ENCODE peak calls at places on chromosomes 13 and 19, in five cellular contexts. J is Caco-2, E is heart right ventricle, T is SK-N-SH, R is right atrium auricular region. M is an unnamed sample.

GRCh38 chr13:114129649-114130062 is 2.8 kb downstream of the RASA3 start:
- DNase-seq in J (no peak), T (no peak), E (no peak), R (no peak), M (no peak)

GRCh38 chr19:40088299-40089047 is 2.3 kb downstream of the ZNF780A start:
- DNase-seq in E (no peak), T (no peak), R (no peak), J (no peak), M (no peak)

GRCh38 chr13:39840201-39840600 is 184.7 kb downstream of the COG6 start:
- DNase-seq in T (no peak), J (no peak), R (no peak), E (no peak), M (no peak)

GRCh38 chr19:12789098-12789903 is 2.0 kb upstream of the JUNB start:
- DNase-seq in R (no peak), T (no peak), E (no peak), J (no peak), M (no peak)

GRCh38 chr19:30071871-30072270 is 129.8 kb downstream of the URI1 start:
- DNase-seq in R (no peak), T (no peak), J (no peak), E (no peak), M (no peak)

GRCh38 chr19:38211206-38211605 is 12.8 kb downstream of the DPF1 start:
- DNase-seq in T (peak), R (no peak), J (no peak), E (no peak), M (no peak)

GRCh38 chr13:23087884-23088283 is 92.9 kb upstream of the SGCG start:
- DNase-seq in E (no peak), T (peak), J (peak), R (no peak), M (no peak)

GRCh38 chr13:107864543-107865460 is 350.5 kb downstream of the LIG4 start:
- DNase-seq in T (peak), E (no peak), J (no peak), R (no peak), M (no peak)

GRCh38 chr13:32075150-32075851 is 43.7 kb downstream of the FRY start:
- DNase-seq in E (no peak), R (no peak), J (no peak), T (no peak), M (no peak)

GRCh38 chr19:21901861-21902260 is 65.9 kb upstream of the ZNF43 start:
- DNase-seq in R (no peak), T (no peak), E (no peak), J (no peak), M (no peak)

GRCh38 chr19:13143135-13143534 is 7.0 kb downstream of the STX10 start:
- DNase-seq in J (no peak), R (no peak), E (no peak), T (no peak), M (no peak)

GRCh38 chr13:31029129-31029528 is 96.7 kb downstream of the TEX26 start:
- DNase-seq in J (no peak), R (no peak), E (no peak), T (peak), M (no peak)

GRCh38 chr19:45296365-45296764 is 26.3 kb downstream of the CKM start:
- DNase-seq in T (no peak), J (no peak), R (no peak), E (no peak), M (no peak)

GRCh38 chr19:11166281-11167142 is 10.9 kb upstream of the SPC24 start:
- DNase-seq in T (no peak), J (no peak), E (peak), R (peak), M (no peak)

GRCh38 chr19:40217921-40218890 is at the start of gene TTC9B:
- DNase-seq in T (peak), E (no peak), J (no peak), R (no peak), M (no peak)

GRCh38 chr13:30671271-30671815 is 53.6 kb downstream of the USPL1 start:
- DNase-seq in T (no peak), E (no peak), J (no peak), R (no peak), M (no peak)

GRCh38 chr19:18262917-18263316 is 11.3 kb downstream of the IQCN start:
- DNase-seq in R (no peak), T (no peak), J (no peak), E (no peak), M (no peak)

GRCh38 chr19:662207-662961 is 630 bp downstream of the RNF126 start:
- DNase-seq in T (peak), E (no peak), R (no peak), J (no peak), M (no peak)

GRCh38 chr19:41844601-41845000 is at the start of gene LYPD4:
- DNase-seq in R (no peak), T (peak), E (no peak), J (no peak), M (no peak)

GRCh38 chr19:43534811-43535761 is 2.1 kb downstream of the ZNF575 start:
- DNase-seq in R (peak), J (no peak), T (peak), E (peak), M (peak)

GRCh38 chr13:112443191-112444000 is 67.2 kb downstream of the SPACA7 start:
- DNase-seq in T (peak), R (peak), J (peak), E (no peak), M (peak)

GRCh38 chr19:38656171-38656981 is 8.9 kb downstream of the ACTN4 start:
- DNase-seq in J (no peak), T (no peak), R (no peak), E (no peak), M (no peak)

GRCh38 chr13:32041429-32041828 is 9.9 kb downstream of the FRY start:
- DNase-seq in T (no peak), J (no peak), E (no peak), R (no peak), M (no peak)

GRCh38 chr13:113805431-113806103 is 46.5 kb downstream of the TMEM255B start:
- DNase-seq in T (no peak), E (no peak), R (no peak), J (no peak), M (no peak)

GRCh38 chr13:96100457-96101220 is 10.7 kb downstream of the HS6ST3 start:
- DNase-seq in T (no peak), R (no peak), E (no peak), J (no peak), M (no peak)

GRCh38 chr19:39428309-39429112 is 7.2 kb downstream of the RPS16 start:
- DNase-seq in R (no peak), J (peak), T (no peak), E (peak), M (no peak)

GRCh38 chr13:110070511-110071120 is 236.3 kb downstream of the COL4A1 start:
- DNase-seq in J (no peak), R (no peak), E (no peak), T (no peak), M (no peak)

GRCh38 chr13:25783480-25784081 is 268.2 kb downstream of the SHISA2 start:
- DNase-seq in T (no peak), R (no peak), E (no peak), J (no peak), M (no peak)

GRCh38 chr19:24166055-24166454 is 79.1 kb downstream of the ZNF254 start:
- DNase-seq in E (no peak), T (no peak), R (no peak), J (no peak), M (no peak)

GRCh38 chr13:74077847-74078246 is 56.4 kb downstream of the KLF12 start:
- DNase-seq in J (no peak), R (no peak), T (no peak), E (no peak), M (no peak)
- H3K4me3 ChIP-seq in J (no peak), R (no peak), T (no peak), E (no peak), M (no peak)

DNA sequence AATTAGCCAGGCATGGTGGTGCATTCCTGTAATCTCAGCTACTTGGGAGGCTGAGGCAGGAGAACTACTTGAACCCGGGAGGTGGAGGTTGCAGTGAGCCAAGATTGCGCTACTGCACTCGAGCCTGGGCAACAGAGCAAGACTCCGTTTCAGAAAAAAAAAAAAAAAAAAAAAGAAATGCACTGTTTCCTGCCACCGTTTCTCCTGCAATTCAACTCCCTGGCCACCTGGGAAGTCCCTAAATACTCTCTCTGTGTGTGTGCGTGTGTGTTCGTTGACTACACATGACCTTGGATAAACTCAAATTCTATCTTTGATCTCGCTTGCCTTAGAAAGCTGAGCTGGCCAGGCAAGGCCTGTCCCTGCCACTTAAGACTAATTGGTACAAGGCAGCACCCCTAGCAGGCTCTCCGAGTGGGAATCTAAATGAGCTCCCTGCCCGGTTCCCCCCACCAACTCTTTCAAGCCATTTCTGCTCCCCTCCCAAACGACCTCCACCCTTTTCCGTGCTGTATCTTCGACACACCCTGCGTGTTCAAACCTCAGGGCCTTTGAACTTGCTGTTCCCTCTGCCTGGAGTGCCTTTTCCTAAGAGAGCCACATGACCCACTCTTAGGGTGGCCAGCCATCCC is 5.2 kb upstream of the BCAT2 start:
- DNase-seq in R (no peak), J (no peak), T (peak), E (no peak), M (no peak)
- TF ChIP-seq CTCF in R (no peak), J (no peak), T (no peak), E (no peak), M (no peak)

GRCh38 chr19:49387936-49388372 is at the start of gene KASH5:
- DNase-seq in J (peak), R (peak), T (peak), E (peak), M (peak)
- H3K4me3 ChIP-seq in J (peak), R (peak), T (peak), E (no peak), M (peak)

DNA sequence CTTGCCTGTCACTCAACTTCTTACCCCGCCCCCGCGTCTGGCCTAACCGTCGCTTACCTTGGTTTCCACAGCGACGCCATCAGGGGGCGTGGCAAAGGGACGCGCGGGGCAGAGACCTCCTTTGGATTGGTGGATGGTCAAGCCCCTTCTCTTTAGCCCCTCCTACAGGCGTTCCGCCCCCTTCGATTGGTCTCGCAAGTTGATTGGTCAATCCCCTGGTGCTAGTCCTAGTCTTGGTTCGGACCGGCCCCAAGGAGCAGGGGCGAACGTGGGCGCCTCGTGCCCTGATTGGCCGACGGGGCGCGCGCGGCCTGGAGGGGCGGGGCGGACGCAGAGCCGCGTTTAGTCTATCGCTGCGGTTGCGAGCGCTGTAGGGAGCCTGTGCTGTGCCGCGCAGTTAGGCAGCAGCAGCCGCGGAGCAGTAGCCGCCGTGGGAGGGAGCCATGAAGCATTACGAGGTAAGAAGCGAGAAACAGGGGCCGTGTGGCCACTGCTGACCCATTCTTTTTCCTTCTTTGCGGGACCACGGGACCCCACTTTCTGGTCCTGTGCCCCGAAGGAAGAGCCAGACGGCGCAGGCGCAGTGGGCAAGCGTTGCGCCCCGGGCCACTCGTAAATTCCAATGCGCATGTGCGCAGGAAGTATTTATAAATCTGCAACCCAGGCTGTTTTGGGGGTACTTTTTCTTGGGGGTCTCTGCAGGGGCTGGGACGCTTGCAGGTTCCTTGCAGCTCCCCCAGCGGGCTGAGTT is at the start of gene TECR:
- DNase-seq in J (peak), T (peak), E (peak), R (peak), M (peak)
- TF ChIP-seq CTCF in J (no peak), T (no peak), E (no peak), R (no peak), M (no peak)

DNA sequence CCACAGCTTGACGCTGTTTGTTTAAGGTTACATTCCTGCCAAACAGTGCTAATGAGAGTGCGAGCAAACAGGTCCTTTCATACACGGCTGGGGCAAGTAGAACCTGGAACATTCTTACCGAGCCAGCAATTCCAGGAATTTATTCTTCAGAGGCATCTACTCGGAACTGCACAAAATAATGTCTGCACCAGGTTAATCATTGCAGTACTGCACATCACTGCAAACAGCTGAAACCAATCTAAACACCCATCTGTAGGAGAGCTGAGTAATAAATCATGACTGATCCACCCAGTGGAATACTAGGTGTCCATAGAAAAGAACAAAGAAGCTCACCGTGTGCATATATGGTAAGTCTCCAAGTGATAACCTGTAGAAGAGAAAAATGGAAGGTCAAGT is 1.2 kb upstream of the ZNF579 start:
- DNase-seq in J (peak), T (no peak), E (no peak), R (no peak), M (no peak)
- H3K4me3 ChIP-seq in J (peak), T (no peak), E (no peak), R (no peak), M (no peak)

GRCh38 chr19:7894612-7895309 is 6.5 kb downstream of the LRRC8E start:
- DNase-seq in E (no peak), R (no peak), T (no peak), J (no peak), M (peak)
- TF ChIP-seq CTCF in E (no peak), R (no peak), T (no peak), J (no peak), M (no peak)

GRCh38 chr19:33064117-33064777 is 441 bp downstream of the RHPN2 start:
- DNase-seq in E (peak), T (peak), R (no peak), J (peak), M (peak)
- H3K4me3 ChIP-seq in E (peak), T (peak), R (peak), J (peak), M (peak)

DNA sequence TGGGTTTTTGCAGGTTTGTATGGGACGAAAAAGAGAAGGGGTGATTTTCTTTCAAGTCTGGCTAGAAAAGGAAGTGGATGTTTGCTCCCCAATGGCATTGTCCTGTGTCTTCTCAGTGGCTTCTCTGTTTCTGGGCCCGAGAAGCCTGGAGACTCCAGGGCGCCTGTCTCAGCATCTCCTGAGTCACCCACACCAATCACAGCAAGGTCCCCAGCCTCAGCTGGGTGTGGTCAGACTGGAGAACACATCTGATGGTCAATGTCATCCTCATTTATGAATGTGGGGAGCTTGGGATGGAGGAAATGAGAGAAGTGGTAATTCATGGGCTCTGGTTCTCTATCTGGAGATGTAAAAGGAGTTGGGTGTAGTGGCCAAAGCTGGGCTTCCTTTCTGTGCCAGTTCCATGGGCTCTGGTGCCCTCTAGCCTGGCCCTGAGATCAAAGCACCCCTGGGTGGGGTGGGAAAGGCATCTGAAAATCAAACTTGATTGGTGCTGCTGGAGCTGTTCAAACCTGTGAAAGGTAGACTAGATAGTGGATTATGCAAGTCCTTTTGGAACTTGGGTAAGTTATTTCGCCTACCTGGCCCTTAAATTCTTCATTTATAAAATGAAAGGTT is 13.4 kb downstream of the RASL11A start:
- DNase-seq in T (peak), E (no peak), R (no peak), J (no peak), M (no peak)
- TF ChIP-seq CTCF in T (peak), E (peak), R (peak), J (no peak), M (peak)

GRCh38 chr19:35901055-35901644 is 810 bp upstream of the NFKBID start:
- DNase-seq in T (no peak), R (no peak), J (no peak), E (no peak), M (no peak)
- H3K4me3 ChIP-seq in T (peak), R (peak), J (no peak), E (peak), M (no peak)

GRCh38 chr13:51297556-51297955 is 41.9 kb upstream of the SERPINE3 start:
- DNase-seq in T (no peak), R (no peak), E (no peak), J (no peak), M (no peak)
- TF ChIP-seq CTCF in T (no peak), R (no peak), E (no peak), J (no peak), M (no peak)